ENCODE peak calls at places on chromosomes 16 and 17, in nine cellular contexts. A is thoracic aorta; E is left ventricle myocardium inferior; O is Panc1; R is neural progenitor cell; F is heart left ventricle; Y is uterus; D is fibroblast of lung; L is CD8-positive, alpha-beta T cell. G is an unnamed sample. For H3K4me1 and H3K36me3, the result is how much of the 10 kb centered on the place peaks cover.

GRCh38 chr17:57773557-57773956 is 28.5 kb upstream of the CCDC182 start:
- DNase-seq in L (no peak), R (no peak), F (no peak), A (no peak), O (no peak), E (no peak), Y (no peak), D (no peak), G (no peak)

GRCh38 chr17:77400445-77400870 is 259.7 kb downstream of the SEC14L1 start:
- DNase-seq in A (no peak), D (no peak), O (no peak), R (peak), F (peak), L (peak), E (peak), Y (no peak), G (no peak)

GRCh38 chr17:55632893-55633292 is 89.8 kb downstream of the TMEM100 start:
- DNase-seq in L (no peak), A (no peak), F (no peak), E (no peak), R (no peak), Y (no peak), O (no peak), D (peak), G (no peak)

GRCh38 chr17:32546031-32546444 is 59.2 kb downstream of the CDK5R1 start:
- DNase-seq in F (no peak), L (no peak), D (peak), O (no peak), R (peak), E (no peak), A (no peak), Y (no peak), G (no peak)

GRCh38 chr17:60311186-60311585 is 80.7 kb downstream of the USP32 start:
- DNase-seq in O (no peak), Y (no peak), F (no peak), L (no peak), R (no peak), E (no peak), A (no peak), D (peak), G (no peak)

GRCh38 chr16:21950782-21951521 is 2.2 kb upstream of the UQCRC2 start:
- DNase-seq in Y (no peak), F (no peak), O (peak), E (no peak), D (peak), L (no peak), R (peak), A (no peak), G (no peak)

GRCh38 chr17:32815460-32815859 is 61.5 kb downstream of the MYO1D start:
- DNase-seq in A (no peak), E (no peak), L (no peak), Y (no peak), R (no peak), D (no peak), O (no peak), F (no peak), G (no peak)

GRCh38 chr17:2034806-2035548 is 5.0 kb downstream of the DPH1 start:
- DNase-seq in A (no peak), Y (no peak), F (no peak), E (no peak), R (no peak), D (peak), L (no peak), O (no peak), G (no peak)

GRCh38 chr17:58332720-58333395 is 4.3 kb upstream of the TSPOAP1 start:
- DNase-seq in L (peak), E (peak), D (no peak), R (no peak), A (no peak), F (no peak), O (no peak), Y (no peak), G (no peak)

GRCh38 chr17:45096141-45096540 is 35.0 kb downstream of the NMT1 start:
- DNase-seq in O (no peak), L (no peak), D (peak), Y (no peak), F (no peak), E (no peak), A (no peak), R (peak), G (no peak)

GRCh38 chr17:9016941-9017552 is 4.3 kb upstream of the NTN1 start:
- DNase-seq in O (no peak), E (no peak), R (no peak), Y (no peak), F (no peak), D (no peak), A (no peak), L (no peak), G (no peak)

DNA sequence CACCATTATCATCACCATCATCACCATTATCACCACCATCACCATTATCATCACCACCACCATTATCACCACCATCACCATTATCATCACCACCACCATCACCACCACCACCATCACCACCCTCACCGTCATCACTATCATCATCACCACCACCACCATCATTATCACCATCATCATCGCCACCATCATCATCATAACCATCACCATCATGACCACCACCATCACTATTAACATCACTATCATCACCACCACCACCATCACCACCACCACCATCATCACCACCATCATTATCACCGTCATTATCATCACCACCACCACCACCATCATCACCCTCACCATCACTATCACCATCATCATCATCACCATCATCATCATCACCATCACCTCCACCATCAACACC is 9.1 kb downstream of the FOXL1 start:
- DNase-seq in E (no peak), D (no peak), A (no peak), R (no peak), L (no peak), Y (no peak), O (no peak), F (no peak), G (no peak)
- H3K4me1 ChIP-seq in E (under half), D (under half), A (under half), R (under half), L (under half), Y (under half), O (under half), F (under half), G (half or more)

DNA sequence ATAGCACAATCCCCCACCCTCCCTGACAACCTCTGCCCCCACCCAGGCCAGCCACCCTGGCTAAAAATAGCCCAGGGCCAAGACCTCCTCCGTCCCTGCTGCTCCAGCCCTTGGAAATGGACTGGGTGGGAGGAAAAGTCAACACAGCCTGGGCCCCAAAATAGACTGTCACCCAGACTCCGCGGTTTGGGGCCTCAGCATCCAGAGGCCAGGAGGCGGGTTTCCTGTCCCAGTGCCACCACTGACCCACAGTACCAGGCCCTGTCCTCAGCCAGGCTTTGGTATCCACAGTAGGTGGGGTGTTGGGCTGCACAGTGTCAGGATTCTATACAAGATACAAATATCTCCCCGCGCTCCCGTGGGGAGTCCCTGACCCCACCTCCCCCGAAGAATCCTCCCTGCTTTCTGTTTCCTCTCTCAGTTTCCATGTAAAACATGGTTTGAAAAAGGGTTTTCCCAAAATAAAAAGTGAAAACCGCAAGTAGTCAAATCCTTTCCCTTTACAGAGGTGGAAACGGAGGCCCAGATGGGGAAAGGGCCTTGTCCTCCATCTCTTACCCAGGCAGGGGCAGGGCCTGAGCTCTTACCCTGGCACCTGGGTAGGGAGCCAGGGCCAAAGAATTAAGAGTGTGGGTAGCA is 20.1 kb downstream of the CPNE2 start:
- DNase-seq in E (no peak), L (no peak), D (no peak), A (no peak), R (no peak), F (no peak), Y (no peak), O (no peak), G (no peak)
- H3K27ac ChIP-seq in E (peak), L (no peak), D (no peak), A (no peak), R (no peak), F (no peak), Y (no peak), O (no peak), G (peak)

GRCh38 chr16:30667361-30667905 is 9.2 kb downstream of the FBRS start:
- DNase-seq in D (no peak), F (no peak), L (no peak), A (no peak), Y (no peak), E (no peak), O (no peak), R (no peak), G (no peak)
- H3K36me3 ChIP-seq in D (under half), F (half or more), L (half or more), A (half or more), Y (under half), E (half or more), O (under half), R (under half), G (half or more)

DNA sequence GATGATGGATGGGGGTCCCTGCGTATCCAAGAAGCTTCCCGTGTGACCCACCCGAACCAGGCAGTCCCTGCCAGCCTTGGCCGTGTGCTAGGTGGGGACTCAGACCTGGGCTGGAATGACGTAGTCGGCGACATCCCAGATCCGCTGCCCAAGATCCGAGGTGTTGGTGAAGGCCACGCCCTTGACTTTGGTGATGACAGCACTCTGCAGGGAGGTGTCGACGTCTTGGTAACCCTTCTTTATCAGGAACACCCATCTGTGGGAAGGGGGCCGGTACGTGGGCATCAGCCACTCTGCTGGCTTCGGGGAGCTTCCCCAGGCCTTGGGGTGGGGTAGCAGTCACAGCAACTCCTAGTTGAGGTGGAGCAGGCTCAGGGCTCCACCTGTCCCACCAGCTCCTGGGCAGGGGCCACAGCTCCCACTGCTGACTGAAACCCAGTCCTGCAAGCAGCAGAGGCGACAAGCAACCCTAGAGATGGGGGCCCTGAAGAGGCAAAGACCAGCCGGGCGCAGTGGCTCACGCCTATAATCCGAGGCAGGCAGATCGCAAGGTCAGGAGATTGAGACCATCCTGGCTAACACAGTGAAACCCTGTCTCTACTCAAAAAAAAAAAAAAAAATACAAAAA is 4.3 kb downstream of the P2RX5 start:
- DNase-seq in E (no peak), A (no peak), L (no peak), F (no peak), D (no peak), R (no peak), O (no peak), Y (no peak), G (no peak)
- H3K4me1 ChIP-seq in E (under half), A (under half), L (under half), F (under half), D (under half), R (under half), O (under half), Y (under half), G (under half)

GRCh38 chr17:27379863-27380533 is 76.2 kb upstream of the KSR1 start:
- DNase-seq in O (no peak), R (peak), E (peak), L (no peak), A (no peak), F (peak), Y (peak), D (peak), G (peak)
- H3K27ac ChIP-seq in O (peak), R (no peak), E (peak), L (no peak), A (no peak), F (no peak), Y (peak), D (no peak), G (peak)

DNA sequence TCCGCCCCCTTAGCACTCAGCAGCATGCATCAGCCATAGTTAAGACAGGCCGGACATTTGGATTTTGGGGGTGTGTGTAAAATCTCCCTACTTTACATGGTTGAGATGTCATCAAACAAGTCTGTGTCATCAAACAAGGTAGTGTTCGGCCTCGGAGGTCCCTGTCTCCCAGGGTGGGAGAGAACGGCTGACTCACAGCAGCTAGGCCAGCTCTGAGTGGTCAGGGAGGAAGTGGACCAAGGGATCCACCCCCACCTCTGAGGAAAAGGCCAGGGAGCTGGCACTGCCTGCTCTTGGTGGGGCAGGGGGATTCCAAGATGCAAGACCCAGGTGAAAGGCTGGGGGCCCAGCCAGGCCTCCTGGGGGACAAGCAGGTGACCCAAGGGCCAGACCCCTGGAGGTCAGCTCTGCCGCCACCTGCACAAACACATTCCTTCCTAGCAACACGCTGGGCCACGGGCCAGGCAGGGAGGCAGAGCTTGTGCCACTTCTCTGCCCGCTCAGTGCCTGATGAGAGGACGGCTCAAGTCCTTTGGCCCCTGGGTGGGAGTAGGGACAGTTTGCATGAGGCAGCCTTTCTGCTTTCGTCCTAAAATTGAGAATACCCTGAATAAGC is 28.5 kb downstream of the KIFC3 start:
- DNase-seq in E (peak), F (no peak), R (no peak), Y (no peak), O (no peak), D (peak), L (no peak), A (no peak), G (no peak)
- H3K36me3 ChIP-seq in E (half or more), F (half or more), R (under half), Y (under half), O (under half), D (under half), L (under half), A (under half), G (under half)

GRCh38 chr16:9843424-9844013 is 338.7 kb downstream of the GRIN2A start:
- DNase-seq in Y (no peak), O (no peak), A (no peak), E (no peak), R (no peak), L (no peak), D (peak), F (no peak), G (no peak)
- H3K4me1 ChIP-seq in Y (under half), O (under half), A (under half), E (under half), R (under half), L (under half), D (under half), F (under half), G (under half)